ENCODE peak calls at places on chromosomes 3 and 15, in seven cellular contexts. D is HepG2, O is K562, B is GM12892, H is SK-N-SH, Z is GM12878, R is H1. V is an unnamed sample.

GRCh38 chr15:63715818-63716217 is 117.9 kb downstream of the HERC1 start:
- DNase-seq in D (no peak), O (no peak), B (no peak), H (no peak), Z (no peak), R (no peak), V (no peak)

GRCh38 chr3:163971861-163972260 is 1106.4 kb downstream of the SI start:
- DNase-seq in D (no peak), O (no peak), B (no peak), H (no peak), Z (no peak), R (no peak), V (no peak)

GRCh38 chr15:44485880-44486279 is 51.1 kb upstream of the EIF3J start:
- DNase-seq in D (no peak), O (no peak), B (no peak), H (no peak), Z (no peak), R (no peak), V (no peak)

GRCh38 chr15:95174281-95174680 is 942.9 kb downstream of the MCTP2 start:
- DNase-seq in D (no peak), O (no peak), B (no peak), H (no peak), Z (no peak), R (no peak), V (no peak)

GRCh38 chr3:37400355-37400754 is 226.0 kb upstream of the LRRFIP2 start:
- DNase-seq in D (no peak), O (no peak), B (no peak), H (no peak), Z (no peak), R (no peak), V (no peak)

GRCh38 chr15:92821491-92822116 is 78.5 kb upstream of the CHD2 start:
- DNase-seq in D (no peak), O (no peak), B (no peak), H (no peak), Z (no peak), R (no peak), V (no peak)

GRCh38 chr3:74651239-74651638 is 36.8 kb upstream of the CNTN3 start:
- DNase-seq in D (no peak), O (no peak), B (no peak), H (no peak), Z (no peak), R (no peak), V (no peak)

GRCh38 chr15:67685008-67685599 is 140.2 kb upstream of the SKOR1 start:
- DNase-seq in D (peak; percentile 25), O (peak; percentile 15), B (no peak), H (peak; percentile 4), Z (no peak), R (no peak), V (no peak)

GRCh38 chr15:56910801-56911200 is 7.6 kb upstream of the TCF12 start:
- DNase-seq in D (no peak), O (no peak), B (no peak), H (no peak), Z (no peak), R (no peak), V (no peak)

GRCh38 chr15:38061856-38062649 is 127.6 kb downstream of the TMCO5A start:
- DNase-seq in D (no peak), O (no peak), B (no peak), H (no peak), Z (no peak), R (no peak), V (no peak)

GRCh38 chr3:170740726-170741591 is 129.0 kb downstream of the RPL22L1 start:
- DNase-seq in D (no peak), O (no peak), B (no peak), H (no peak), Z (no peak), R (no peak), V (no peak)

GRCh38 chr3:140290105-140290504 is 355.1 kb downstream of the CLSTN2 start:
- DNase-seq in D (no peak), O (no peak), B (no peak), H (no peak), Z (no peak), R (no peak), V (no peak)

GRCh38 chr3:194396897-194397756 is 1.9 kb downstream of the GP5 start:
- DNase-seq in D (no peak), O (no peak), B (no peak), H (no peak), Z (no peak), R (no peak), V (no peak)

GRCh38 chr3:197516517-197516889 is 39.3 kb downstream of the BDH1 start:
- DNase-seq in D (peak; percentile 78), O (peak; percentile 68), B (no peak), H (no peak), Z (no peak), R (no peak), V (no peak)

GRCh38 chr3:139111392-139112229 is 66.9 kb upstream of the PRR23C start:
- DNase-seq in D (peak; percentile 12), O (peak; percentile 64), B (peak; percentile 45), H (peak; percentile 69), Z (no peak), R (peak; percentile 10), V (peak; percentile 42)

GRCh38 chr3:58748024-58748423 is 81.5 kb upstream of the FAM3D start:
- DNase-seq in D (no peak), O (no peak), B (no peak), H (no peak), Z (no peak), R (no peak), V (no peak)

GRCh38 chr15:76682259-76682658 is 222.9 kb downstream of the SCAPER start:
- DNase-seq in D (no peak), O (no peak), B (no peak), H (no peak), Z (no peak), R (no peak), V (no peak)

GRCh38 chr3:56131976-56132590 is 336.2 kb downstream of the ERC2 start:
- DNase-seq in D (peak; percentile 47), O (peak; percentile 10), B (no peak), H (no peak), Z (no peak), R (no peak), V (no peak)

GRCh38 chr3:150371741-150372254 is 36.3 kb upstream of the TSC22D2 start:
- DNase-seq in D (peak; percentile 85), O (peak; percentile 15), B (no peak), H (no peak), Z (no peak), R (no peak), V (no peak)

GRCh38 chr3:181726351-181727121 is 14.8 kb downstream of the SOX2 start:
- DNase-seq in D (no peak), O (no peak), B (no peak), H (no peak), Z (no peak), R (no peak), V (no peak)

GRCh38 chr15:62691008-62691407 is 351.5 kb upstream of the TPM1 start:
- DNase-seq in D (no peak), O (no peak), B (no peak), H (no peak), Z (no peak), R (no peak), V (no peak)

GRCh38 chr15:69144530-69144929 is 15.9 kb upstream of the GLCE start:
- DNase-seq in D (no peak), O (no peak), B (no peak), H (no peak), Z (no peak), R (no peak), V (no peak)
- TF ChIP-seq POLR2AphosphoS5 in D (no peak), O (no peak), B (no peak), H (no peak), Z (no peak), R (no peak), V (no peak)

DNA sequence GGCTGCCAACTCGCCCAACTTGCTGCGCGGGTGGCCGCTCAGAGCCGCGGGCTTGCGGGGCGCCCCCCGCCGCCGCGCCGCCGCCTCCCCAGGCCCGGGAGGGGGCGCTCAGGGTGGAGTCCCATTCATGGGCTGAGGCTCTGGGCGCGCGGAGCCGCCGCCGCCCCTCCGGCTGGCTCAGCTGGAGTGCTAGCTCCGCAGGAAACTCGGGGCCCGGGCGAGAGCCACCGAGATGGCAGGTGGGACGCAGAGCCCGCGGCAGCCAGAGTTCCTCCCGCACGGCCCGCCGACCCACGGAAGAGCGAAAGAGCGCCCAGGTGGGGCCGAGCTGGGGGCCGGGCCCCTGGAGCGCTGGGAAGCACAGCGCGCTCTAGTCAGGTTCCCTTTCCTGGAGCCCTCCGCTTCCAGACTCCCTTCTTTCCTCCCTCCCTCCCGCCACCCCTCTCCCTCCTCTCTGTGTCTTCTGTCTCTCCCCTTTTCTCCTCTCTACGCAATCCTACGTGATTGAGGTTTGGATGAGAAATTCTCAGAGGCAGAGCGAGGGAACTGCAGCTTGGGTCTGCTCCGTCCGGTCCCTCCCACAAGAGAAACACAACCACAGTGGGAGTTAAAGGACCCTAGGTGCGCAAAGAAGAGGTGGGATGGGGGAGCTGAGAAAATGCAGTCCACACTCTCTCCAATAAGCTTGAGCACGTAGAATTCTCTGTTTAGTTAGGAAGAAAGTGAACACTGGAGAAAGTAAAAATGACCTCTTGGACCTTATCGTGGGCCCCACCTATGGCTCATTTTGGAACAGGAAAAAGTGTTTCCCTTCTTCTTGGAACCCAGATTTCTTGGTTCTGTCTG is 317.3 kb downstream of the FGF12 start:
- DNase-seq in D (no peak), O (no peak), B (no peak), H (no peak), Z (no peak), R (no peak), V (peak; percentile 13)
- TF ChIP-seq TAF1 in D (no peak), O (no peak), B (no peak), H (no peak), Z (no peak), R (peak; percentile 16), V (no peak)

GRCh38 chr15:39609166-39609918 is 28.5 kb downstream of the THBS1 start:
- DNase-seq in D (no peak), O (no peak), B (no peak), H (no peak), Z (no peak), R (no peak), V (no peak)
- TF ChIP-seq POLR2AphosphoS5 in D (no peak), O (no peak), B (no peak), H (no peak), Z (no peak), R (no peak), V (no peak)

DNA sequence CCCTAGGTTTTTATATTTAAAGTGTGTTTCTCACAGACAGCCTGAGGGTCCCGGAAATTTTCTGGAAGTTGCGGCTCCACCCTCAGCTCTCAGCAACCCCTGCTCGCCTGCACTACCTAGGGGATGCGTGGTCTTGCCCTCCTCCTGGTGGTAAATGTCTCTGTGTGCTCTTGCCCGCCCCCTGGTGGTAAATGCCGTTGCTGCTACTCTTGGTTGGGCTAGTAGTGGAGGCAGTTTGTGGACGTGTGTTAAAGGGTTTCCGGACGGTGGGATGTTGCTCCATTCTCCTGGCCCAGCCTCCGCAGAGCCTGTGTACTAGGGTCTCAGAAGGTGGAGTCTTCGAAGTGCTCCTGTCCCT is 27.4 kb downstream of the STOML1 start:
- DNase-seq in D (peak; percentile 67), O (peak; percentile 79), B (peak; percentile 65), H (peak; percentile 82), Z (no peak), R (peak; percentile 91), V (peak; percentile 57)
- TF ChIP-seq TAF1 in D (no peak), O (no peak), B (no peak), H (no peak), Z (no peak), R (no peak), V (no peak)

V was measured in GM12891.